ENCODE peak calls at places on chromosomes 2 and 18, in six cellular contexts. I, V, P, K, E and Q are unnamed samples.

GRCh38 chr2:170771049-170771937 is 1.1 kb downstream of the ERICH2 start:
- DNase-seq in I (peak), V (peak), P (peak), K (no peak), E (peak), Q (no peak)

GRCh38 chr2:201955702-201956141 is 77.9 kb upstream of the FZD7 start:
- DNase-seq in I (peak), V (peak), P (no peak), K (no peak), E (no peak), Q (no peak)

GRCh38 chr2:98277156-98277859 is 68.9 kb upstream of the CNGA3 start:
- DNase-seq in I (no peak), V (no peak), P (no peak), K (peak), E (no peak), Q (no peak)

GRCh38 chr2:187150667-187151066 is 297.4 kb downstream of the CALCRL start:
- DNase-seq in I (peak), V (peak), P (no peak), K (no peak), E (no peak), Q (no peak)

GRCh38 chr2:56313541-56313940 is 129.8 kb downstream of the CCDC85A start:
- DNase-seq in I (no peak), V (no peak), P (no peak), K (no peak), E (no peak), Q (no peak)

GRCh38 chr18:63225434-63225833 is 94.1 kb downstream of the BCL2 start:
- DNase-seq in I (no peak), V (no peak), P (no peak), K (no peak), E (no peak), Q (no peak)

GRCh38 chr18:62682396-62682795 is 32.9 kb upstream of the PHLPP1 start:
- DNase-seq in I (no peak), V (no peak), P (peak), K (no peak), E (no peak), Q (no peak)

GRCh38 chr2:223626713-223627112 is 24.6 kb upstream of the SCG2 start:
- DNase-seq in I (peak), V (peak), P (no peak), K (no peak), E (peak), Q (no peak)

GRCh38 chr2:168685619-168686453 is 116.6 kb upstream of the NOSTRIN start:
- DNase-seq in I (no peak), V (no peak), P (no peak), K (peak), E (no peak), Q (no peak)

GRCh38 chr2:198615972-198616371 is 811.6 kb downstream of the PLCL1 start:
- DNase-seq in I (peak), V (peak), P (no peak), K (no peak), E (no peak), Q (no peak)

GRCh38 chr2:170562928-170563327 is 152.2 kb upstream of the SP5 start:
- DNase-seq in I (no peak), V (no peak), P (no peak), K (no peak), E (no peak), Q (no peak)

GRCh38 chr2:196162586-196163180 is 8.7 kb downstream of the STK17B start:
- DNase-seq in I (no peak), V (no peak), P (no peak), K (no peak), E (no peak), Q (no peak)

GRCh38 chr2:226798422-226799210 is 1.0 kb downstream of the IRS1 start:
- DNase-seq in I (peak), V (peak), P (peak), K (peak), E (peak), Q (peak)

GRCh38 chr2:46779447-46779941 is 136.1 kb downstream of the MCFD2 start:
- DNase-seq in I (peak), V (peak), P (no peak), K (no peak), E (peak), Q (no peak)

GRCh38 chr18:37533647-37534565 is 31.7 kb downstream of the CELF4 start:
- DNase-seq in I (no peak), V (peak), P (no peak), K (no peak), E (no peak), Q (no peak)

GRCh38 chr2:94956797-94957391 is 68.6 kb upstream of the MAL start:
- DNase-seq in I (peak), V (peak), P (no peak), K (peak), E (peak), Q (no peak)

GRCh38 chr2:133609664-133610063 is 41.4 kb upstream of the NCKAP5 start:
- DNase-seq in I (no peak), V (no peak), P (no peak), K (no peak), E (peak), Q (no peak)

GRCh38 chr2:96869281-96869823 is 528 bp downstream of the SEMA4C start:
- DNase-seq in I (peak), V (peak), P (peak), K (peak), E (peak), Q (peak)

GRCh38 chr18:73908323-73908722 is 239.3 kb downstream of the FBXO15 start:
- DNase-seq in I (peak), V (peak), P (peak), K (no peak), E (peak), Q (no peak)

GRCh38 chr2:170689481-170689880 is 25.7 kb upstream of the SP5 start:
- DNase-seq in I (no peak), V (no peak), P (no peak), K (no peak), E (no peak), Q (no peak)

GRCh38 chr2:155310589-155310988 is 612.1 kb downstream of the KCNJ3 start:
- DNase-seq in I (no peak), V (peak), P (peak), K (peak), E (peak), Q (no peak)

GRCh38 chr2:222673883-222674282 is 2.4 kb downstream of the MOGAT1 start:
- DNase-seq in I (no peak), V (no peak), P (no peak), K (no peak), E (no peak), Q (no peak)

GRCh38 chr2:67318014-67318413 is 79.1 kb upstream of the ETAA1 start:
- DNase-seq in I (no peak), V (no peak), P (peak), K (no peak), E (no peak), Q (no peak)

GRCh38 chr2:1494906-1495305 is 81.6 kb downstream of the TPO start:
- DNase-seq in I (no peak), V (no peak), P (no peak), K (no peak), E (no peak), Q (no peak)

GRCh38 chr2:201813996-201814845 is 7.9 kb downstream of the CDK15 start:
- DNase-seq in I (no peak), V (no peak), P (no peak), K (peak), E (no peak), Q (no peak)

GRCh38 chr2:176092270-176093144 is at the start of gene HOXD13:
- DNase-seq in I (no peak), V (peak), P (peak), K (peak), E (no peak), Q (peak)

GRCh38 chr2:217943379-217944321 is 59.1 kb downstream of the TNS1 start:
- DNase-seq in I (peak), V (peak), P (peak), K (peak), E (no peak), Q (peak)

GRCh38 chr2:79799744-79800143 is 286.9 kb downstream of the CTNNA2 start:
- DNase-seq in I (no peak), V (no peak), P (no peak), K (no peak), E (no peak), Q (no peak)

GRCh38 chr2:144468823-144469595 is 50.9 kb downstream of the ZEB2 start:
- DNase-seq in I (no peak), V (no peak), P (no peak), K (no peak), E (peak), Q (no peak)

GRCh38 chr18:7803956-7804469 is 236.9 kb downstream of the PTPRM start:
- DNase-seq in I (no peak), V (no peak), P (no peak), K (no peak), E (no peak), Q (no peak)

GRCh38 chr2:81858998-81859397 is 1554.4 kb upstream of the LRRTM1 start:
- DNase-seq in I (no peak), V (no peak), P (no peak), K (no peak), E (no peak), Q (no peak)

GRCh38 chr18:5238371-5238758 is 41.3 kb upstream of the AKAIN1 start:
- DNase-seq in I (peak), V (peak), P (peak), K (peak), E (peak), Q (peak)

GRCh38 chr2:63047193-63047533 is 3.5 kb upstream of the OTX1 start:
- DNase-seq in I (no peak), V (no peak), P (no peak), K (peak), E (no peak), Q (no peak)
- H3K4me3 ChIP-seq in I (no peak), V (no peak), P (peak), K (no peak), E (no peak), Q (no peak)

GRCh38 chr2:12231288-12231687 is 484.9 kb downstream of the LPIN1 start:
- DNase-seq in I (no peak), V (no peak), P (no peak), K (no peak), E (no peak), Q (no peak)

GRCh38 chr2:12232876-12233275 is 483.9 kb upstream of the TRIB2 start:
- DNase-seq in I (no peak), V (no peak), P (no peak), K (no peak), E (no peak), Q (no peak)

GRCh38 chr2:12240216-12240615 is 476.5 kb upstream of the TRIB2 start:
- DNase-seq in I (no peak), V (no peak), P (no peak), K (no peak), E (no peak), Q (no peak)

DNA sequence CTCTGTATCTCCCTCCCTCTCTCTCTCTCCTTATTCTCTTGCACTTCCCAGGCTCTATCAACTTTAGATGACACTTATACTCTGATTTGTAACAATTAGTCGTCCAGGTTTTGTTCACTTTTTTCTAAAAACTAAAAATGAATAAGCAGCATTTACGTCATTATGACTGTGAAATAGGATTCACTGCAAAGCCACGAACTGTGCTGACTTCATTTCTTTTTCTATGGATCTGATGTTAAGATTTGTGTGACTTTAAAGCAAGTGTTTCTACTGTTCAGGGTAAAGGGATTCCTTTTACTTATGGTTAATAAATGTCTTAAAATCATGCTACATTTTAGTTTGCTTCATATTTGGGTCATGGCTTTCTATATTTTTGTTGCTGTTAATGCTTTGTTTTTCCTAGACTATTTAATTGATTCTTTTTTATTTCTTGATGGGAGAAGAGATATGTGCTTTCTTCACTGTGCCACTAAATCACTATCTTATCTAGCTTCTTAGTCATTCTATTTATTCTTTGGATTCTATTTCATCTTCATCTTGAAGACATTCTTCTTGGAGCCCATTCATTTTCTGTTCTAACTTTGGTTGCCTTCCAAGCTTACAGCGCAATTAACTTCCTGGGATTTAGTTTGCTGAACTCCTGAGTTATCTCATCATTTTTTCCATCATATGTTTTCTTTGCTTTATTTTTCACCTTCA is 480.5 kb upstream of the TRIB2 start:
- DNase-seq in I (peak), V (peak), P (no peak), K (no peak), E (no peak), Q (no peak)
- H3K27ac ChIP-seq in I (no peak), V (no peak), P (no peak), K (peak), E (no peak), Q (no peak)

GRCh38 chr2:72953528-72953927 is 36.2 kb downstream of the EMX1 start:
- DNase-seq in I (no peak), V (no peak), P (no peak), K (no peak), E (no peak), Q (no peak)

GRCh38 chr2:72955188-72956049 is 38.1 kb downstream of the EMX1 start:
- DNase-seq in I (no peak), V (no peak), P (peak), K (no peak), E (no peak), Q (peak)

GRCh38 chr2:72956050-72956395 is 38.7 kb downstream of the EMX1 start:
- DNase-seq in I (no peak), V (no peak), P (no peak), K (no peak), E (no peak), Q (peak)

GRCh38 chr2:72953976-72954375 is 36.7 kb downstream of the EMX1 start:
- DNase-seq in I (no peak), V (no peak), P (no peak), K (no peak), E (no peak), Q (peak)

DNA sequence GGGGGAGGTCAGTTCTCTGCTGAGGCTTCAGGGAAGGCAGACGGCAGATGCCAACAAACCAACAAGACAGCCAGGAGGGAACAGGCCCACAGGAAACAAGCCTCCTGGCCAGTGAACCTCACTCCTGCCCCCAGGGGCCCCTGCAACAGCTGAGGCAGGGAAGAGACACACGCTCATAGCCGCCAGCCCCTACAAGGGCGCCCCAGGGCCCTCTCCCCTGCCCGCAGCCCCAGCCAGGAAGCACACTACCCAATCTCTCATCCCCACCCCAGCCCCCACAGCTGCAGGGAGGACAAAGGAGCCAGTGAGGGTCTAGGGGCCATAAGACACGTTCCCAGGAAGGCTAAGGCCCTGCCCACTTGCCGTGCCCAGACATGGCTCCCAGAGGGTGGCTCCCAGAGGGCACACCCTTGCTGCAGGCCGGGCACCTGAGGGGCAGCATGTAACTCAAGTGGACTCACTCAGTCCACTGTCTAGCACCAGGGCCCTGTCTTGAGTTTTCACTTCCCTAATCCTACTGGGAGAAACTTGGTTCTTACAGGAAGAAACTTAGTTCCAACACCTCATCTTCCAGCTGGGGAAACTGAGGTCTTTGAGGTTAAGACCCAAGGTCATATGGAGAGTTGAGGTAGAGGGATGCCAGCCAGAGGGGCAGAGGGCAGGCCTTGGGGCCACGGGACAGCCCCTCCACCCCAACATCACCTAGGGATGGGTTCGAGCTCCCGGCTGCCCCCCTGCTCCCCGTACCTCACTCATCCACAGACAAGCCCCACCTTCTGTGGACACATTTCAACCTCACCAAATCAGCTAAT is 37.3 kb downstream of the EMX1 start:
- DNase-seq in I (no peak), V (no peak), P (peak), K (no peak), E (no peak), Q (peak)
- H3K9ac ChIP-seq in I (no peak), V (no peak), P (no peak), K (no peak), E (no peak), Q (no peak)

DNA sequence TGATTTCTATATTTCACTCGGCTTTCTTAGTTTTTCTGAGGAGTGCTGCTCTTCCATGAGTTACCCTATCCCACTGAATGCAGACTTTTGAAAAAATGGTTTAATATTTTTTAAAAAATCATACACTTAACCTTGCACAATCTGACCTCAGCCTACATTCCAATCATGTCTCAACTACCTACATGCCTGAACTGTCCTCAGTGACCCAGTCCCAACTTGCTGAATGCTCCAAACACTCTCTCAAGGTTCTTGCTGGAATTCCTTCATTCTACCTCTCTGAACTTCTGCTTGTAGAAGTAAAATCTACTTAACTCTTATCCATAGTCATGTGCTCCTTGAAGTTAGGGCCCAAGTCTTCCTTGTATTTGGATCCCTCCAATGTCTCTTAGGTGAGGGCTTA is 181.6 kb downstream of the XIRP2 start:
- DNase-seq in I (peak), V (no peak), P (no peak), K (no peak), E (no peak), Q (no peak)
- H3K4me3 ChIP-seq in I (no peak), V (no peak), P (no peak), K (no peak), E (no peak), Q (no peak)

DNA sequence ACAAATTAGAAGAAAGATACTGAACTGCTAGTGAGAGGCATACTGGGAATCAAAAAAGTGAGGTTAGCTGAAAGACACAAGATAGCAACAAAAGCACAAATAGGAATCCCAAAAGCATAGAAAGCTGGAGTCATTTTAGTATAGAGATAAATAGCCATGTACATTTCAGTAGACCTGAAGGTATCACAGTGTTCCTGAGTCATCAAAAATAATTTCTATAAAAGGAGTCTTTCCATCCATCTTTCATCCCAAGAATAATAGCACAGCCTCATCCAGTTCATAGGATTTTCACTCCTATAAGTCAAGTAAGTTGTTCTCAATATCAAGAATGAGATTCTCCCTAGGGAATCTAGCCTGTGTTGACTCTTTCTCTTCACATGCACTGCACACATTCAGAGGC is 174.7 kb upstream of the PKDCC start:
- DNase-seq in I (no peak), V (peak), P (no peak), K (no peak), E (no peak), Q (no peak)
- H3K27ac ChIP-seq in I (no peak), V (no peak), P (no peak), K (no peak), E (no peak), Q (no peak)

GRCh38 chr2:130346741-130347066 is 4.0 kb downstream of the IMP4 start:
- DNase-seq in I (no peak), V (no peak), P (no peak), K (no peak), E (no peak), Q (no peak)
- H3K9ac ChIP-seq in I (no peak), V (no peak), P (no peak), K (no peak), E (no peak), Q (no peak)

GRCh38 chr2:54459037-54459441 is 2.9 kb downstream of the SPTBN1 start:
- DNase-seq in I (peak), V (peak), P (no peak), K (no peak), E (peak), Q (no peak)
- H3K4me3 ChIP-seq in I (no peak), V (peak), P (no peak), K (no peak), E (peak), Q (peak)

GRCh38 chr2:177398290-177398683 is 5.7 kb downstream of the AGPS start:
- DNase-seq in I (no peak), V (peak), P (no peak), K (no peak), E (no peak), Q (no peak)
- H3K27ac ChIP-seq in I (no peak), V (peak), P (no peak), K (peak), E (peak), Q (no peak)

DNA sequence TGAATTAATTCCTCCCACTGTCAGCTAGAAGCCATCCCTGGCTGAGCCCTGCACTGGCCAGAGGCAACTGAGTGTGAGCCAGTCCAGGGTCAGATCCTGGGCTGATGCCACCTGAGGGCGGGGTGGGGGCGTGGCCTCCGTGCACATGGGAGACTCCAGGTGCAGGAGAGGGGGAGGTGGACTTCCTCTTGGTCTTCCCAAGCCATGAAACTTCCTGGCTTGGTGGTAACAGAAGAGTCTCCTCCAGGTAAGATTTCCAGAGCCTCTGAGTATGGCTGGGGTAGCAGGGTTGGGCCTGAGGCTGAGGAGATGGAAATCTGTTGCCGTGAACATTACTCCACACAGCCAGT is 462 bp upstream of the RAB17 start:
- DNase-seq in I (no peak), V (no peak), P (no peak), K (no peak), E (peak), Q (peak)
- H3K9ac ChIP-seq in I (no peak), V (no peak), P (no peak), K (no peak), E (peak), Q (no peak)